ENCODE peak calls at places on chromosomes 12 and 14, in seven cellular contexts. Z is stimulated activated CD4-positive, alpha-beta T cell treated with anti-CD3 and anti-CD28 coated beads, Interleukin-4, amount 100 ng/mL, for 24 hours; F is MV-4-11; Y is G401; J is Daoy; W is thyroid gland; O is uterus. X is an unnamed sample.

GRCh38 chr12:129772463-129773169 is 131.2 kb downstream of the TMEM132D start:
- DNase-seq in Z (no peak), F (no peak), Y (no peak), O (no peak), J (peak), W (no peak), X (no peak)

GRCh38 chr14:25909361-25909760 is 688.5 kb downstream of the NOVA1 start:
- DNase-seq in Z (no peak), Y (no peak), O (no peak), J (no peak), F (peak), W (no peak), X (no peak)

GRCh38 chr14:75123991-75124390 is 2.9 kb downstream of the NEK9 start:
- DNase-seq in O (peak), W (no peak), Z (peak), J (peak), F (peak), Y (no peak), X (no peak)

GRCh38 chr12:46332260-46332659 is 40.3 kb downstream of the SLC38A2 start:
- DNase-seq in W (no peak), O (no peak), F (no peak), Z (no peak), J (peak), Y (no peak), X (no peak)

GRCh38 chr12:69648476-69648875 is 37.8 kb upstream of the LRRC10 start:
- DNase-seq in Y (no peak), J (peak), Z (no peak), W (no peak), F (no peak), O (no peak), X (no peak)

GRCh38 chr12:71392521-71393145 is 47.0 kb upstream of the LGR5 start:
- DNase-seq in W (no peak), F (peak), Z (no peak), Y (peak), O (no peak), J (peak), X (peak)

GRCh38 chr12:113889806-113890581 is 76.1 kb downstream of the RBM19 start:
- DNase-seq in W (no peak), F (no peak), O (no peak), Y (peak), Z (no peak), J (no peak), X (no peak)

GRCh38 chr14:67999290-67999689 is 179.7 kb downstream of the RAD51B start:
- DNase-seq in W (no peak), Y (no peak), F (no peak), O (no peak), J (no peak), Z (no peak), X (no peak)

GRCh38 chr12:32836710-32837109 is 59.9 kb downstream of the PKP2 start:
- DNase-seq in Y (no peak), F (no peak), W (no peak), J (no peak), Z (no peak), O (no peak), X (no peak)

GRCh38 chr14:95514131-95515079 is 2.0 kb downstream of the SYNE3 start:
- DNase-seq in Y (no peak), F (no peak), J (no peak), O (no peak), W (peak), Z (no peak), X (no peak)

GRCh38 chr12:15716566-15716965 is 72.6 kb downstream of the EPS8 start:
- DNase-seq in F (peak), Y (no peak), J (no peak), W (no peak), O (no peak), Z (no peak), X (no peak)

GRCh38 chr12:49930515-49931288 is 19.8 kb upstream of the AQP2 start:
- DNase-seq in J (peak), Z (peak), Y (no peak), W (no peak), O (no peak), F (no peak), X (no peak)

GRCh38 chr12:15754233-15754632 is 35.0 kb downstream of the EPS8 start:
- DNase-seq in J (no peak), Y (no peak), F (no peak), O (peak), W (no peak), Z (no peak), X (no peak)

GRCh38 chr14:99688629-99689028 is 4.5 kb downstream of the CYP46A1 start:
- DNase-seq in Z (no peak), O (no peak), F (no peak), J (no peak), Y (no peak), W (no peak), X (no peak)

GRCh38 chr12:19530631-19531020 is 91.3 kb downstream of the AEBP2 start:
- DNase-seq in W (no peak), Y (no peak), O (no peak), J (no peak), Z (no peak), F (no peak), X (no peak)

GRCh38 chr14:30569216-30569902 is 10.4 kb downstream of the G2E3 start:
- DNase-seq in Z (no peak), F (no peak), O (no peak), J (no peak), W (no peak), Y (no peak), X (no peak)

GRCh38 chr12:76628745-76629144 is 69.2 kb upstream of the OSBPL8 start:
- DNase-seq in J (no peak), W (no peak), Z (no peak), Y (no peak), F (no peak), O (no peak), X (no peak)

GRCh38 chr14:69559581-69560011 is 15.1 kb downstream of the CCDC177 start:
- DNase-seq in F (no peak), J (no peak), O (no peak), Z (no peak), W (no peak), Y (peak), X (no peak)

GRCh38 chr12:24066865-24067264 is 117.4 kb upstream of the SOX5 start:
- DNase-seq in W (no peak), Z (no peak), O (peak), Y (no peak), J (peak), F (no peak), X (no peak)

GRCh38 chr12:93186131-93186530 is 191.6 kb upstream of the NUDT4 start:
- DNase-seq in Z (no peak), Y (no peak), O (no peak), J (no peak), F (peak), W (no peak), X (no peak)

GRCh38 chr14:55245657-55246268 is 25.5 kb upstream of the FBXO34 start:
- DNase-seq in Z (peak), O (no peak), W (peak), J (peak), F (peak), Y (peak), X (peak)

GRCh38 chr12:90574676-90575075 is 380.3 kb downstream of the CCER1 start:
- DNase-seq in W (no peak), J (no peak), Y (no peak), O (no peak), Z (no peak), F (no peak), X (no peak)

GRCh38 chr12:107429006-107429698 is 256.4 kb upstream of the PWP1 start:
- DNase-seq in Y (no peak), W (peak), F (no peak), J (no peak), Z (no peak), O (no peak), X (peak)

GRCh38 chr12:54047964-54048303 is 5.7 kb upstream of the HOXC4 start:
- DNase-seq in Z (no peak), Y (no peak), F (no peak), J (no peak), W (no peak), O (no peak), X (no peak)

GRCh38 chr12:130792926-130793849 is 45.9 kb downstream of the STX2 start:
- DNase-seq in O (no peak), F (no peak), Z (no peak), W (no peak), Y (no peak), J (no peak), X (no peak)

GRCh38 chr14:95185033-95185432 is 27.7 kb upstream of the DICER1 start:
- DNase-seq in F (no peak), J (no peak), Z (no peak), W (no peak), O (no peak), Y (no peak), X (no peak)

GRCh38 chr12:89075890-89076591 is 276.3 kb downstream of the DUSP6 start:
- DNase-seq in Z (no peak), J (peak), O (no peak), Y (no peak), F (no peak), W (no peak), X (no peak)

GRCh38 chr12:32080435-32080834 is 26.2 kb upstream of the BICD1 start:
- DNase-seq in W (no peak), F (no peak), O (no peak), Z (no peak), Y (peak), J (no peak), X (no peak)

GRCh38 chr14:88983755-88984154 is 159.3 kb downstream of the TTC8 start:
- DNase-seq in J (peak), Y (no peak), W (no peak), Z (no peak), F (no peak), O (no peak), X (no peak)

GRCh38 chr14:99317231-99318090 is 45.5 kb upstream of the BCL11B start:
- DNase-seq in Y (no peak), Z (no peak), W (no peak), J (no peak), F (no peak), O (no peak), X (no peak)

X was measured in prostate gland.